ENCODE peak calls at places on chromosomes 1 and 21, in four cellular contexts. O, J, C and N are unnamed samples.

GRCh38 chr1:234919061-234919755 is 209.4 kb downstream of the TOMM20 start:
- DNase-seq in O (no peak), J (no peak), C (no peak), N (no peak)

GRCh38 chr1:14925336-14926136 is 228.0 kb upstream of the TMEM51 start:
- DNase-seq in J (no peak), C (no peak), O (no peak), N (no peak)

GRCh38 chr21:46097826-46098286 is at the start of gene COL6A2:
- DNase-seq in C (peak; percentile 60), O (no peak), J (peak; percentile 89), N (peak; percentile 92)

GRCh38 chr1:11465307-11465706 is 13.6 kb upstream of the DISP3 start:
- DNase-seq in C (no peak), O (no peak), J (no peak), N (no peak)

GRCh38 chr1:30648408-30649000 is 74.9 kb downstream of the MATN1 start:
- DNase-seq in O (no peak), J (no peak), C (no peak), N (no peak)

GRCh38 chr1:208951908-208952307 is 631.6 kb upstream of the CAMK1G start:
- DNase-seq in C (no peak), J (no peak), O (no peak), N (no peak)

GRCh38 chr1:116252785-116253184 is 120.3 kb upstream of the ATP1A1 start:
- DNase-seq in J (no peak), O (no peak), C (no peak), N (no peak)

GRCh38 chr1:109931189-109931672 is 20.6 kb downstream of the CSF1 start:
- DNase-seq in C (peak; percentile 81), J (peak; percentile 89), O (peak; percentile 82), N (no peak)

GRCh38 chr1:95041491-95042165 is 31.1 kb downstream of the ALG14 start:
- DNase-seq in J (no peak), O (peak; percentile 74), C (no peak), N (no peak)

GRCh38 chr21:16571594-16571993 is 841.8 kb downstream of the USP25 start:
- DNase-seq in O (no peak), C (no peak), J (no peak), N (no peak)

GRCh38 chr1:104932030-104932915 is 1182.6 kb downstream of the AMY1C start:
- DNase-seq in O (no peak), J (no peak), C (no peak), N (no peak)

GRCh38 chr1:185860876-185861275 is 126.7 kb downstream of the HMCN1 start:
- DNase-seq in J (no peak), C (no peak), O (no peak), N (no peak)

GRCh38 chr1:179816196-179816960 is 61.2 kb downstream of the TOR1AIP2 start:
- DNase-seq in C (no peak), O (no peak), J (no peak), N (no peak)

GRCh38 chr1:26574690-26575349 is 45.3 kb downstream of the RPS6KA1 start:
- DNase-seq in O (no peak), J (no peak), C (peak; percentile 1), N (no peak)

GRCh38 chr1:10938741-10939417 is 73.6 kb upstream of the TARDBP start:
- DNase-seq in O (no peak), J (no peak), C (no peak), N (no peak)

GRCh38 chr1:67390041-67390887 is 39.9 kb downstream of the SERBP1 start:
- DNase-seq in O (no peak), J (no peak), C (no peak), N (no peak)

GRCh38 chr1:41370756-41371420 is 9.7 kb downstream of the FOXO6 start:
- DNase-seq in J (no peak), C (no peak), O (no peak), N (no peak)

GRCh38 chr1:223776075-223776814 is 63.9 kb downstream of the CAPN2 start:
- DNase-seq in J (no peak), O (no peak), C (no peak), N (no peak)

GRCh38 chr21:42414928-42415769 is 11.4 kb downstream of the UBASH3A start:
- DNase-seq in J (no peak), O (no peak), C (no peak), N (no peak)

GRCh38 chr1:14740016-14740415 is 141.5 kb downstream of the KAZN start:
- DNase-seq in C (no peak), O (no peak), J (no peak), N (no peak)

GRCh38 chr1:201466492-201466891 is 2.5 kb downstream of the PHLDA3 start:
- DNase-seq in O (no peak), J (no peak), C (no peak), N (no peak)

GRCh38 chr1:23528245-23528978 is 2.6 kb downstream of the E2F2 start:
- DNase-seq in J (no peak), O (peak; percentile 85), C (peak; percentile 83), N (peak; percentile 94)

GRCh38 chr21:42237577-42237976 is 18.6 kb downstream of the ABCG1 start:
- DNase-seq in O (no peak), C (no peak), J (no peak), N (no peak)

GRCh38 chr1:245894843-245895242 is 612.2 kb downstream of the SMYD3 start:
- DNase-seq in J (no peak), C (no peak), O (no peak), N (no peak)

GRCh38 chr1:119565131-119565772 is 58.2 kb downstream of the HSD3B1 start:
- DNase-seq in O (no peak), C (no peak), J (no peak), N (no peak)

GRCh38 chr1:48674641-48675040 is 102.0 kb downstream of the BEND5 start:
- DNase-seq in C (no peak), J (no peak), O (no peak), N (no peak)

GRCh38 chr1:243270097-243270864 is 14.4 kb downstream of the SDCCAG8 start:
- DNase-seq in C (no peak), O (no peak), J (no peak), N (no peak)

GRCh38 chr1:223832637-223832943 is 13.2 kb downstream of the TP53BP2 start:
- DNase-seq in J (no peak), C (no peak), O (no peak), N (no peak)

GRCh38 chr1:58848818-58849411 is 65.1 kb upstream of the JUN start:
- DNase-seq in O (peak; percentile 25), C (peak; percentile 51), J (no peak), N (no peak)

GRCh38 chr1:181255270-181255929 is 166.9 kb downstream of the IER5 start:
- DNase-seq in J (no peak), O (no peak), C (no peak), N (peak; percentile 75)

GRCh38 chr1:226674892-226675719 is 64.0 kb downstream of the ITPKB start:
- DNase-seq in C (no peak), O (no peak), J (no peak), N (no peak)

GRCh38 chr1:176515310-176515709 is 52.3 kb downstream of the PAPPA2 start:
- DNase-seq in C (no peak), J (no peak), O (peak; percentile 3), N (no peak)

GRCh38 chr1:198929961-198930599 is 291.2 kb downstream of the PTPRC start:
- DNase-seq in O (no peak), J (no peak), C (no peak), N (no peak)

DNA sequence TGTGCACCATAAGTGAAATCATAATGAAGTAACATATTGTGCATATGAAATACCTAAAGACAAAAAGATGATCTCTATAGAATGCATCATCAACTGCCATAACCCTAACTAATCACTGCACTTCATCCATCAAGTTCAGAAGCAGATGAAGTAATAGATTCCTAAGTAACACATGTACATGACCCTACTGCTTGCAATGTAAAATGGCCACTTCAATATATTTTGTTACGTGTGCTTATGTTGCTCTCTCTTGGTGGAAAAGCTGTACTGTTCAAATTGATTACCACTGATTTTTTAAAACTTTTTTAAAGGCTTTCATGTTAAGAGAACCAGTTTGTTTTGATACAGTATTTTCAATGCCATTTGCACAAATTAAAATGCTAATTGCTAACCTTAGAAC is 141.8 kb downstream of the TTLL7 start:
- DNase-seq in C (no peak), J (no peak), O (no peak), N (no peak)
- TF ChIP-seq CTCF in C (no peak), J (no peak), O (peak; percentile 22), N (peak; percentile 19)

GRCh38 chr1:225534135-225534534 is 106.3 kb upstream of the LBR start:
- DNase-seq in J (no peak), O (no peak), C (no peak), N (no peak)
- H3K4me1 ChIP-seq in J (peaks cover 15% of the 10 kb centered on the region), O (no peaks in the 10 kb centered on the region), C (no peaks in the 10 kb centered on the region), N (peaks cover 12% of the 10 kb centered on the region)

GRCh38 chr21:44989538-44989888 is 49.7 kb downstream of the SLX9 start:
- DNase-seq in C (no peak), J (no peak), O (peak; percentile 31), N (no peak)
- TF ChIP-seq POLR2AphosphoS5 in C (no peak), J (no peak), O (no peak), N (peak; percentile 82)

DNA sequence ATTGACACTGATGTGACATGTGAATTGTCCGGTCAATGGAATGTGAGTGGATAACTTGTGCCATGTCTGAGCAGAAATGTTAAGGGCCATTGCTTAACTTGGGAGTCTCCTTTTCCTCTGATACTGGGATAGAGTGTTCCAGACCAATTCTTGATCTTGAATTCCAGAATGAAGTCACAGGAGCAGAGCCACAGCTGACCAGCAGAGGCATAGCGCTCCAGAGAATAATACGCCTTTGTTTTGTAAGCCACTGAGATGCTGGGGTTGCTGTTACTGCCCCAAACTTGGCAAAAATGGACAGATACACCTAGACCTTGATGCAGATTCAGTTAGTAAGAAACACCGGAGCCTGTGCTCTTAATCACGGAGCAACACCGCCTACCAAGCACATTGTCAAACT is 6.3 kb downstream of the KCNJ6 start:
- DNase-seq in C (no peak), O (no peak), J (no peak), N (no peak)
- TF ChIP-seq CTCF in C (no peak), O (no peak), J (peak; percentile 40), N (no peak)

DNA sequence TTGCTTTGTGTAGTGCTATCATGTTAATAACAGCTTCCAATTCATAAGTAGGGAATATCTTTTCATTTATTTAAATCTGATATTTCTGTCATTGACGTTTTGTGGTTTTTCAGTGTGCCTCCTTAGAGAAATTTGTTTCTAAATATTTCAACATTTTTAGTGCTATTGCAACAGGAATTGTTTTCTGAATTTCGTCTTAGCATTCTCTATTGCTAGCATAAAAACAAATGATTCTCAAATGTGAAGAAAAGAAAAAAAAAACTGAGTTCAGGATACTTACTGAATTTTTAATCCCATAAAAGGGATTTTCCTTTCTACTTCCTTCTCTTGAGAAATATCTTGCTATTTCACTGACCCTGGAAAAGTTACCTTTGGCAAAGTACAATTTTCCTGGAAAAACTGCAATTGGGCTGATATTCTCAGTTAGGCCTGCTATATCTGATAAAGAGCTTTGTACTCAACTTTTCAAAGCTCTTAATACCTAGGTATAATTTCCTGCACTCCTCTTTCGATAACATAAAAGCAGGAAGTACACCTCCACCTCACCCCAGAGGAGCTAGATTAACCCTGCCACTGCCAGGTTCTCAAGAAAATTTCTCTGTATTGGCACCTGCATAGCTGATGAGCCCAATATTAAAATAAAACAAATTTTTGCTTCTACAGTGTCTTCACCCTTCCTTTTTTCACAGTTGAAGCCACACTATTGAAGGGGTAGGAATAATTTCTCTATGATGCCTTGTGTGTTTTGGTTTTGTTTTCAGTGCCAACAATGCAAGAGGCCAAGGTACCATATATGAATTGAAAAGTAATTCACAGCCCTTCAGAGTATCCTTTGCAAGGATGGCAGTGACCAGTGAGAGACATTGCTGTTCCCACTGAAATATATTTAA is 35.6 kb downstream of the PTPN14 start:
- DNase-seq in C (no peak), O (no peak), J (no peak), N (no peak)
- H3K4me1 ChIP-seq in C (no peaks in the 10 kb centered on the region), O (peaks cover 16% of the 10 kb centered on the region), J (peaks cover 23% of the 10 kb centered on the region), N (peaks cover 22% of the 10 kb centered on the region)

GRCh38 chr1:91075233-91076135 is 53.6 kb upstream of the ZNF644 start:
- DNase-seq in J (no peak), C (no peak), O (peak; percentile 16), N (no peak)
- TF ChIP-seq POLR2AphosphoS5 in J (no peak), C (no peak), O (no peak), N (no peak)